ENCODE peak calls at places on chromosomes 12 and 14, in eight cellular contexts. One of them, this sample, is unnamed.

GRCh38 chr14:21825147-21825743 is 151.6 kb upstream of the OR4E1 start:
- DNase-seq in keratinocyte: peak; percentile 4
- DNase-seq in hepatocyte: peak; percentile 30
- DNase-seq in ascending aorta: no peak
- DNase-seq in H9: peak; percentile 69
- DNase-seq in suprapubic skin: no peak
- DNase-seq in uterus: no peak
- DNase-seq in upper lobe of right lung: no peak
- DNase-seq in this sample: no peak

GRCh38 chr12:83473408-83474095 is 786.8 kb downstream of the TMTC2 start:
- DNase-seq in suprapubic skin: no peak
- DNase-seq in ascending aorta: no peak
- DNase-seq in uterus: no peak
- DNase-seq in keratinocyte: no peak
- DNase-seq in hepatocyte: peak; percentile 16
- DNase-seq in upper lobe of right lung: no peak
- DNase-seq in H9: no peak
- DNase-seq in this sample: no peak

GRCh38 chr12:51388066-51388799 is 3.0 kb downstream of the GALNT6 start:
- DNase-seq in suprapubic skin: no peak
- DNase-seq in H9: no peak
- DNase-seq in uterus: no peak
- DNase-seq in hepatocyte: peak; percentile 50
- DNase-seq in keratinocyte: no peak
- DNase-seq in ascending aorta: peak; percentile 69
- DNase-seq in upper lobe of right lung: no peak
- DNase-seq in this sample: no peak

GRCh38 chr14:72939630-72940029 is 13.4 kb downstream of the DCAF4 start:
- DNase-seq in ascending aorta: no peak
- DNase-seq in upper lobe of right lung: no peak
- DNase-seq in suprapubic skin: no peak
- DNase-seq in uterus: no peak
- DNase-seq in hepatocyte: no peak
- DNase-seq in keratinocyte: no peak
- DNase-seq in H9: no peak
- DNase-seq in this sample: no peak

GRCh38 chr12:1429980-1430379 is 164.4 kb downstream of the FBXL14 start:
- DNase-seq in hepatocyte: no peak
- DNase-seq in keratinocyte: no peak
- DNase-seq in ascending aorta: no peak
- DNase-seq in suprapubic skin: no peak
- DNase-seq in H9: no peak
- DNase-seq in upper lobe of right lung: no peak
- DNase-seq in uterus: no peak
- DNase-seq in this sample: no peak

GRCh38 chr14:99899578-99900178 is 106.5 kb downstream of the EML1 start:
- DNase-seq in ascending aorta: no peak
- DNase-seq in H9: no peak
- DNase-seq in uterus: no peak
- DNase-seq in keratinocyte: no peak
- DNase-seq in suprapubic skin: no peak
- DNase-seq in upper lobe of right lung: no peak
- DNase-seq in hepatocyte: peak; percentile 39
- DNase-seq in this sample: no peak

GRCh38 chr12:96070670-96071279 is 35.4 kb upstream of the LTA4H start:
- DNase-seq in ascending aorta: no peak
- DNase-seq in suprapubic skin: no peak
- DNase-seq in hepatocyte: no peak
- DNase-seq in keratinocyte: no peak
- DNase-seq in uterus: no peak
- DNase-seq in upper lobe of right lung: no peak
- DNase-seq in H9: peak; percentile 68
- DNase-seq in this sample: no peak

GRCh38 chr14:63877594-63877993 is 24.8 kb downstream of the SYNE2 start:
- DNase-seq in upper lobe of right lung: no peak
- DNase-seq in hepatocyte: no peak
- DNase-seq in ascending aorta: no peak
- DNase-seq in uterus: no peak
- DNase-seq in suprapubic skin: no peak
- DNase-seq in H9: no peak
- DNase-seq in keratinocyte: no peak
- DNase-seq in this sample: no peak

GRCh38 chr12:124094733-124095132 is 121.7 kb downstream of the ZNF664 start:
- DNase-seq in upper lobe of right lung: no peak
- DNase-seq in ascending aorta: no peak
- DNase-seq in keratinocyte: no peak
- DNase-seq in uterus: no peak
- DNase-seq in hepatocyte: no peak
- DNase-seq in H9: no peak
- DNase-seq in suprapubic skin: no peak
- DNase-seq in this sample: no peak

DNA sequence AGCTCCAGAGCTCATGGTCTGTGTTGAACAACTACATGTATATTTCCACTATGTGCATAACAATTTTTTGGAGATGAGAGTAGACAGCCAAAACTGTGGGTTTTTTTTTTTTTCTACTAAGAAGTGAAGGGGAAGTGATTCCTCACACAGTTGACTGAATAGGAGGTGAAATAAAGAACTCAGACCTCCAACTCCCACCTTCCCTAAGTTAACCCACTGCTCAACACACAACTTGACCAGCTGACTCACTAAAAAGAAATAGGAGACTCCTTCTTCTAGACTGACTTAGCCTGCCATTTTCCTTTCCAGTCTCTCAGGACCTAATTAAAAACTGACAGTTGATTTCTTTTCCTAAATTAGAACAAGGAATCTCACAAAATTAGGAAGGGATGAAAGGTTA is 1.7 kb downstream of the M6PR start:
- DNase-seq in suprapubic skin: no peak
- DNase-seq in H9: no peak
- DNase-seq in uterus: no peak
- DNase-seq in keratinocyte: no peak
- DNase-seq in upper lobe of right lung: no peak
- DNase-seq in hepatocyte: no peak
- DNase-seq in ascending aorta: no peak
- DNase-seq in this sample: no peak
- H3K27ac ChIP-seq in suprapubic skin: no peak overlapping the region
- H3K27ac ChIP-seq in H9: no peak overlapping the region
- H3K27ac ChIP-seq in uterus: no peak overlapping the region
- H3K27ac ChIP-seq in keratinocyte: no peak overlapping the region
- H3K27ac ChIP-seq in upper lobe of right lung: no peak overlapping the region
- H3K27ac ChIP-seq in hepatocyte: no peak overlapping the region
- H3K27ac ChIP-seq in ascending aorta: no peak overlapping the region
- H3K27ac ChIP-seq in this sample: no peak overlapping the region

DNA sequence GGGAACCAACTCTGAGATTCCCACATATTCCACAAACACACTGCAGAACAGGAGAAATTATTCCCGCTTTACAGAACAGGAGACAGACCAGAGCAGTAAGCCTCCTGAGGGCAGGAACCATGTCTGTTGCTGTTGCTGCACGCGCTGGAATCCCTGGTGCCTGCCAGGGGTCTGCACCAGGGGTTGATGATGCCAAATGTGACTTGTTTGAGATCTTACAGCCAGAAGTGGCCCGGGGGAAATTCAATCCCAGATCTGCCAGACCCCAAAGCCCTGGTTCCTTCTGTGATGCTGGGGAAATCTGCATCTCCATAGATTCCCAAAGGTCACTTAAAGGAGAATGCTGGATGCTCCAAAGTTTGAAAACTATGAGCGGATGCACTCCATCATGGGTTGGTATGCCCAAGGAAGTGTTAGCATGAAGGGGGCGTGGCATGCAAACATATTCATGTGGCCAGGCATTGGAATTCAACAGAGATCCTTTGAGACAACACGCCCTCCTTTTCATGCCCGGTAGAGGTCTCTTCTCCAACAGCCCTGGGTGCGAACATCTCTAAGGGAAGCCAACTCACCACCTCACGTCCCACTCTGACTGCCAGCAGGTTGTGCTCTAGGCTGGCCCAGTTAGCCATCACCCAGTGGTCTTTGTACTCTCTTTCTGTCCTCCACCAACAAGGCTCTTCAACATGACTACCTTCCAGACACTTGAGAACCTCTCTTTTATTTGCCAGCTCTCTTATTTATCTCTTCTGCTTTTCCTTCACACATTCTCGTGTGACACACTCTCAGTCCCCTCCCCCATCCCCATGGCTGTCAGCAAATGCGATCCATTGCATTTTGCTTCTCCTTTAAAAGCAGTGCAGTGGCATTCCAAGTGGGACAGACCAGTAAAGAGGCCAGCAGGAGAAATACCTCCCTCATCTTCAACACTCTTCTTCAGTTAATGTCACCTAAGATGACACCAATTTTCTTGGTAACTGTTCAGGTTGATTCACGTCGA is 131.3 kb downstream of the ZFP36L1 start:
- DNase-seq in ascending aorta: peak; percentile 41
- DNase-seq in hepatocyte: no peak
- DNase-seq in uterus: no peak
- DNase-seq in keratinocyte: no peak
- DNase-seq in H9: no peak
- DNase-seq in suprapubic skin: no peak
- DNase-seq in upper lobe of right lung: peak; percentile 20
- DNase-seq in this sample: no peak
- TF ChIP-seq CTCF in ascending aorta: no peak
- TF ChIP-seq CTCF in hepatocyte: no peak
- TF ChIP-seq CTCF in uterus: no peak
- TF ChIP-seq CTCF in keratinocyte: no peak
- TF ChIP-seq CTCF in H9: no peak
- TF ChIP-seq CTCF in suprapubic skin: no peak
- TF ChIP-seq CTCF in upper lobe of right lung: no peak
- TF ChIP-seq CTCF in this sample: no peak

DNA sequence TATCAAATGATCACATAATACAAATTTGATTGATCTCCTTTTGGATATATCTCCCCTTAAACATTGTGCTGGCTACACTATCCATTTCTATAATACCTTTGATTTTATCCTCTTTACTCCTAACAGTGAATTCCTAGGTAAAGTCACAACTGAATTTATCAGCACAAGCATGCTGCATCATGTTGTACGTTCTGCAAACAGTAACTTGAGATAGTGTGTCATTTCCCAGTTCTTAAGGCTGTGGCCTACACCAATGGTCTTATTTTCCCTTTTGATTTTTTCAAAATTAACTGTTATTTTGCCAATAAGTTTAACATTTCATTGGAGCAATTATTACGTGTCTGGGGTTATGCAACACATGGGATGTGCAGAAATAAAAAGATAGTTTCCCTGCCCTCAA is 24.8 kb downstream of the PRKCH start:
- DNase-seq in ascending aorta: no peak
- DNase-seq in upper lobe of right lung: no peak
- DNase-seq in hepatocyte: no peak
- DNase-seq in uterus: no peak
- DNase-seq in keratinocyte: peak; percentile 19
- DNase-seq in suprapubic skin: no peak
- DNase-seq in H9: no peak
- DNase-seq in this sample: no peak
- H3K27ac ChIP-seq in ascending aorta: no peak overlapping the region
- H3K27ac ChIP-seq in upper lobe of right lung: peak overlapping the region; percentile 17
- H3K27ac ChIP-seq in hepatocyte: no peak overlapping the region
- H3K27ac ChIP-seq in uterus: peak overlapping the region; percentile 64
- H3K27ac ChIP-seq in keratinocyte: no peak overlapping the region
- H3K27ac ChIP-seq in suprapubic skin: no peak overlapping the region
- H3K27ac ChIP-seq in H9: no peak overlapping the region
- H3K27ac ChIP-seq in this sample: no peak overlapping the region

GRCh38 chr14:105180598-105181528 is at the start of gene NUDT14:
- DNase-seq in ascending aorta: peak; percentile 71
- DNase-seq in suprapubic skin: no peak
- DNase-seq in uterus: peak; percentile 57
- DNase-seq in keratinocyte: no peak
- DNase-seq in H9: peak; percentile 83
- DNase-seq in hepatocyte: peak; percentile 89
- DNase-seq in upper lobe of right lung: peak; percentile 94
- DNase-seq in this sample: peak; percentile 83
- TF ChIP-seq CTCF in ascending aorta: no peak
- TF ChIP-seq CTCF in suprapubic skin: no peak
- TF ChIP-seq CTCF in uterus: no peak
- TF ChIP-seq CTCF in keratinocyte: no peak
- TF ChIP-seq CTCF in H9: no peak
- TF ChIP-seq CTCF in hepatocyte: no peak
- TF ChIP-seq CTCF in upper lobe of right lung: no peak
- TF ChIP-seq CTCF in this sample: no peak

GRCh38 chr14:90256354-90257131 is at the start of gene PSMC1:
- DNase-seq in upper lobe of right lung: peak; percentile 94
- DNase-seq in suprapubic skin: peak; percentile 90
- DNase-seq in hepatocyte: peak; percentile 94
- DNase-seq in H9: peak; percentile 90
- DNase-seq in uterus: peak; percentile 89
- DNase-seq in ascending aorta: peak; percentile 95
- DNase-seq in keratinocyte: peak; percentile 65
- DNase-seq in this sample: peak; percentile 93
- H3K27ac ChIP-seq in upper lobe of right lung: peak within 1 kb of the TSS; percentile 89
- H3K27ac ChIP-seq in suprapubic skin: peak within 1 kb of the TSS; percentile 78
- H3K27ac ChIP-seq in hepatocyte: peak within 1 kb of the TSS; percentile 72
- H3K27ac ChIP-seq in H9: no peak within 1 kb of the TSS
- H3K27ac ChIP-seq in uterus: peak within 1 kb of the TSS; percentile 79
- H3K27ac ChIP-seq in ascending aorta: peak within 1 kb of the TSS; percentile 90
- H3K27ac ChIP-seq in keratinocyte: peak within 1 kb of the TSS; percentile 89
- H3K27ac ChIP-seq in this sample: peak within 1 kb of the TSS; percentile 71

GRCh38 chr12:131850856-131851559 is 22.8 kb downstream of the MMP17 start:
- DNase-seq in upper lobe of right lung: no peak
- DNase-seq in keratinocyte: no peak
- DNase-seq in ascending aorta: peak; percentile 73
- DNase-seq in hepatocyte: peak; percentile 63
- DNase-seq in uterus: no peak
- DNase-seq in H9: peak; percentile 80
- DNase-seq in suprapubic skin: no peak
- DNase-seq in this sample: peak; percentile 51
- TF ChIP-seq CTCF in upper lobe of right lung: no peak
- TF ChIP-seq CTCF in keratinocyte: peak; percentile 74
- TF ChIP-seq CTCF in ascending aorta: peak; percentile 84
- TF ChIP-seq CTCF in hepatocyte: peak; percentile 56
- TF ChIP-seq CTCF in uterus: peak; percentile 52
- TF ChIP-seq CTCF in H9: peak; percentile 83
- TF ChIP-seq CTCF in suprapubic skin: peak; percentile 17
- TF ChIP-seq CTCF in this sample: peak; percentile 57

This sample was measured in thyroid gland.